ENCODE peak calls at places on chromosomes 2 and 18, in nine cellular contexts. One of them, this sample, is unnamed.

GRCh38 chr2:119160361-119160965 is 1.9 kb upstream of the C1QL2 start:
- DNase-seq in C1 segment of cervical spinal cord: no peak
- DNase-seq in GF-D8: no peak
- DNase-seq in ELF-1: no peak
- DNase-seq in left colon: no peak
- DNase-seq in posterior cingulate gyrus: no peak
- DNase-seq in activated CD8-positive, alpha-beta memory T cell treated with anti-CD3 and anti-CD28 coated beads for 24 hours: no peak
- DNase-seq in HL-60: no peak
- DNase-seq in AG08395: no peak
- DNase-seq in this sample: no peak

GRCh38 chr2:236643480-236643879 is 73.9 kb downstream of the ACKR3 start:
- DNase-seq in HL-60: no peak
- DNase-seq in posterior cingulate gyrus: no peak
- DNase-seq in C1 segment of cervical spinal cord: no peak
- DNase-seq in left colon: no peak
- DNase-seq in activated CD8-positive, alpha-beta memory T cell treated with anti-CD3 and anti-CD28 coated beads for 24 hours: peak
- DNase-seq in GF-D8: no peak
- DNase-seq in AG08395: no peak
- DNase-seq in ELF-1: no peak
- DNase-seq in this sample: no peak

GRCh38 chr2:28730641-28731146 is 20.9 kb upstream of the PPP1CB start:
- DNase-seq in AG08395: no peak
- DNase-seq in ELF-1: no peak
- DNase-seq in C1 segment of cervical spinal cord: no peak
- DNase-seq in HL-60: no peak
- DNase-seq in GF-D8: no peak
- DNase-seq in posterior cingulate gyrus: no peak
- DNase-seq in left colon: no peak
- DNase-seq in activated CD8-positive, alpha-beta memory T cell treated with anti-CD3 and anti-CD28 coated beads for 24 hours: no peak
- DNase-seq in this sample: no peak

GRCh38 chr2:161414385-161415040 is 1.6 kb upstream of the TBR1 start:
- DNase-seq in ELF-1: peak
- DNase-seq in activated CD8-positive, alpha-beta memory T cell treated with anti-CD3 and anti-CD28 coated beads for 24 hours: peak
- DNase-seq in left colon: peak
- DNase-seq in posterior cingulate gyrus: peak
- DNase-seq in GF-D8: no peak
- DNase-seq in HL-60: no peak
- DNase-seq in AG08395: peak
- DNase-seq in C1 segment of cervical spinal cord: peak
- DNase-seq in this sample: peak

GRCh38 chr2:37648316-37649011 is 23.0 kb downstream of the CDC42EP3 start:
- DNase-seq in C1 segment of cervical spinal cord: no peak
- DNase-seq in posterior cingulate gyrus: peak
- DNase-seq in HL-60: peak
- DNase-seq in activated CD8-positive, alpha-beta memory T cell treated with anti-CD3 and anti-CD28 coated beads for 24 hours: no peak
- DNase-seq in AG08395: no peak
- DNase-seq in left colon: no peak
- DNase-seq in ELF-1: peak
- DNase-seq in GF-D8: peak
- DNase-seq in this sample: peak

GRCh38 chr18:78228974-78229373 is 750.6 kb upstream of the SALL3 start:
- DNase-seq in activated CD8-positive, alpha-beta memory T cell treated with anti-CD3 and anti-CD28 coated beads for 24 hours: no peak
- DNase-seq in ELF-1: peak
- DNase-seq in left colon: no peak
- DNase-seq in AG08395: no peak
- DNase-seq in GF-D8: no peak
- DNase-seq in posterior cingulate gyrus: no peak
- DNase-seq in C1 segment of cervical spinal cord: no peak
- DNase-seq in HL-60: no peak
- DNase-seq in this sample: no peak

GRCh38 chr18:74290831-74291770 is 662 bp downstream of the CYB5A start:
- DNase-seq in C1 segment of cervical spinal cord: no peak
- DNase-seq in ELF-1: peak
- DNase-seq in AG08395: no peak
- DNase-seq in HL-60: no peak
- DNase-seq in left colon: peak
- DNase-seq in posterior cingulate gyrus: no peak
- DNase-seq in activated CD8-positive, alpha-beta memory T cell treated with anti-CD3 and anti-CD28 coated beads for 24 hours: no peak
- DNase-seq in GF-D8: no peak
- DNase-seq in this sample: no peak

GRCh38 chr18:59610546-59611140 is 86.6 kb downstream of the CCBE1 start:
- DNase-seq in C1 segment of cervical spinal cord: no peak
- DNase-seq in activated CD8-positive, alpha-beta memory T cell treated with anti-CD3 and anti-CD28 coated beads for 24 hours: no peak
- DNase-seq in left colon: no peak
- DNase-seq in posterior cingulate gyrus: no peak
- DNase-seq in HL-60: no peak
- DNase-seq in ELF-1: peak
- DNase-seq in GF-D8: no peak
- DNase-seq in AG08395: no peak
- DNase-seq in this sample: no peak

GRCh38 chr2:162989507-162989906 is 150.9 kb upstream of the KCNH7 start:
- DNase-seq in HL-60: no peak
- DNase-seq in ELF-1: no peak
- DNase-seq in GF-D8: no peak
- DNase-seq in activated CD8-positive, alpha-beta memory T cell treated with anti-CD3 and anti-CD28 coated beads for 24 hours: no peak
- DNase-seq in AG08395: no peak
- DNase-seq in C1 segment of cervical spinal cord: no peak
- DNase-seq in posterior cingulate gyrus: no peak
- DNase-seq in left colon: no peak
- DNase-seq in this sample: no peak

GRCh38 chr2:102027036-102027702 is 35.4 kb downstream of the IL1R2 start:
- DNase-seq in AG08395: peak
- DNase-seq in HL-60: no peak
- DNase-seq in activated CD8-positive, alpha-beta memory T cell treated with anti-CD3 and anti-CD28 coated beads for 24 hours: no peak
- DNase-seq in C1 segment of cervical spinal cord: no peak
- DNase-seq in GF-D8: no peak
- DNase-seq in left colon: no peak
- DNase-seq in posterior cingulate gyrus: no peak
- DNase-seq in ELF-1: no peak
- DNase-seq in this sample: peak

GRCh38 chr2:148702475-148702874 is 57.9 kb downstream of the EPC2 start:
- DNase-seq in left colon: no peak
- DNase-seq in activated CD8-positive, alpha-beta memory T cell treated with anti-CD3 and anti-CD28 coated beads for 24 hours: no peak
- DNase-seq in HL-60: no peak
- DNase-seq in posterior cingulate gyrus: no peak
- DNase-seq in GF-D8: no peak
- DNase-seq in C1 segment of cervical spinal cord: no peak
- DNase-seq in ELF-1: no peak
- DNase-seq in AG08395: no peak
- DNase-seq in this sample: no peak

This sample was measured in osteoblast.